ENCODE peak calls at places on chromosomes 4 and X, in six cellular contexts. Q is GM12878, I is HEK293T, A is K562, C is IMR-90, R is HepG2. T is an unnamed sample.

GRCh38 chr4:100778431-100778830 is 260.6 kb upstream of the EMCN start:
- DNase-seq in A (no peak), C (no peak), R (no peak), Q (no peak), I (no peak), T (no peak)

GRCh38 chrX:117996918-117997480 is 119.6 kb downstream of the KLHL13 start:
- DNase-seq in R (peak; percentile 0), A (no peak), C (peak; percentile 63), Q (no peak), I (no peak), T (no peak)

GRCh38 chr4:102285831-102286230 is 59.5 kb downstream of the SLC39A8 start:
- DNase-seq in C (no peak), R (no peak), Q (no peak), A (no peak), I (no peak), T (no peak)

GRCh38 chr4:77089880-77090279 is 14.1 kb upstream of the CCNI start:
- DNase-seq in C (no peak), R (no peak), Q (no peak), I (no peak), A (no peak), T (no peak)

GRCh38 chr4:94112644-94113043 is 95.0 kb upstream of the SMARCAD1 start:
- DNase-seq in I (no peak), Q (no peak), A (no peak), C (no peak), R (no peak), T (no peak)

GRCh38 chr4:74284074-74284473 is 24.2 kb upstream of the EPGN start:
- DNase-seq in C (peak; percentile 47), R (no peak), A (no peak), Q (no peak), I (no peak), T (no peak)

GRCh38 chr4:136861081-136861480 is 671.2 kb downstream of the PCDH18 start:
- DNase-seq in Q (no peak), C (peak; percentile 9), I (no peak), R (no peak), A (no peak), T (no peak)

GRCh38 chr4:88989990-88990389 is 67.0 kb downstream of the FAM13A start:
- DNase-seq in R (no peak), I (no peak), Q (no peak), C (no peak), A (no peak), T (no peak)

GRCh38 chrX:12403474-12404082 is 265.3 kb downstream of the FRMPD4 start:
- DNase-seq in I (no peak), A (no peak), Q (no peak), C (peak; percentile 26), R (no peak), T (no peak)
- TF ChIP-seq BHLHE40 in I (no peak), A (no peak), Q (no peak), C (no peak), R (no peak), T (no peak)

DNA sequence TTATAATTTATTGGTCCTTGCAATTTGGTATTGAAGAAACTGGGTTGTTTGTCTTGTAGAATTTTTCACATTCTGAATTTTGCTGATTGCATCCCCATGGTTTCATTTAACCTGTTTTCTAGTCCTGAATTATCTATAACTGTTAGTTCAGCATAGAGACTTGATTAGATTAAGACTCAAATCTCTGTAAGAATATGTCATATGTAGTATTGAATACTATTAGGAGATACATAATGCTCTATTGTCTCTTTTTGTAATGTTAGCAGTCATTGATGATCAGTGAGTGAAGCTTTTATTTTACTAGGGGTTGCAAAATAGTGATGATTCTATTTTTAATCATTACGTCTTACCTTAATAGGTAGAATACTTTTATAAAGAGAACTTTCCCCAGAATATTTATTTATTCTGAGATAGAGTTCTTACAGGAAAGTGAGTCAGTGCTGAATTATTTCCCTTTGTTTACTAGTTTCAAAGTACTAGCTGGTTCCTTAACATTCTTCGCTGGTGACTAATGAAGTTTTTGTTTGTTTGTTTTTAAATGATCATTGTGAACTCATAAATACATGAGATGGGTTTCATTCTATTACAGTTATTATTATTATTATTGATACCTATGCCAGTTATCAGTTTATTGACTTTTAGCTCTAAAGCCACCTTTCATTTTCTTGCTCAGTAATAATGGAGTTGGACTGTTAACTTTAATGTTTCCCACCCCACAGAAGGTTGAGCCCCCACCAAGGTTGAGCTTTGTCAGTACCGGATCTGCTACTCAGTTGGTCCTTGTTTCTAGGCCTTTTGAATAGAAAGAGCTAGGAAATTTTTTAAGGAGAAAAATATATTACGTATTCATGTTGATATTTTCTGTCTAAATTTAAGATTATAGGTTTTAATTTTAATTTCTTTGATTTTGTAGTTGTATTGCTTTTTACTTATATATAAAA is 102.3 kb downstream of the LARP1B start:
- DNase-seq in A (no peak), C (peak; percentile 87), R (peak; percentile 66), I (no peak), Q (no peak), T (peak; percentile 68)
- TF ChIP-seq BHLHE40 in A (no peak), C (no peak), R (no peak), I (no peak), Q (no peak), T (no peak)

GRCh38 chrX:115030635-115031034 is 13.2 kb upstream of the IL13RA2 start:
- DNase-seq in I (no peak), C (no peak), Q (no peak), A (no peak), R (no peak), T (no peak)
- TF ChIP-seq BHLHE40 in I (no peak), C (no peak), Q (no peak), A (no peak), R (no peak), T (no peak)

DNA sequence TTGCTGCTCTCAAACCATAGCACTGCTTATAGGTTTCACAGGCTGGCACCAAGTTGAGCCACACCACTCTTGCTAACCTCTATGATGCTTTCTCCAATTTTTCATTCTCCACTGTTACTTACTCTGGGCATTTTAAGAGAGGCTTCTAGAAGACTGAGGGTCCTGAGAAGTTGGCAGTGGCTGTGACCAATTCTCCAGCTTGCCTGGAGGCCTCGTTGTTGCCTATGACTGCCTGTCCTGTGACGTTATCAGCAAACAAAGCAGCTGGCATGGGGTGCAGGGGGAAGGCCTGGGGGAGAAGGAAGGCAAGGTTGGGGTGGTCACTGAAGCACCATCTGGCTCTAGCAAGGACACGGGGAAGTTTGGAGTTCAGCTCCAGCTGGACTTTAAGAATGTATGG is 30.4 kb upstream of the PDLIM3 start:
- DNase-seq in I (no peak), A (no peak), C (no peak), Q (no peak), R (no peak), T (no peak)
- TF ChIP-seq BHLHE40 in I (no peak), A (no peak), C (no peak), Q (no peak), R (no peak), T (no peak)

DNA sequence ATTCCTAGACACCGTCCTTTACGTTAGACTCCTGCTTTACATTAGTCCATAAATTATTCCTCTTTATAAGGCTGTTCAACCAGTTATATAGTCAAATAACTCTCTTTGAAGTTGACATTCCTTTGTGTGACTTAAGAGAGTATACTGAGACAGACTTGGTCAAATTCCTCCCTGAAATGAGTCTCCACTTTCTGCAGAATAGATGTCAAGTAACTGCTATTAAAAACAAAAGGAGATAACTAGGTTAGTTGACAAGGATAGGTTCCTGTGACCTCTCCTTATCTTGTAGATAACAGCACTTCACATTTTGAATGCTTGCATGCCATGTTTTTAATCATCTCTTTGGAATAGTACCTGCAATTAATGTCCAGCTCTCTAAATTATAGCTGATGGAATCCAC is 5.7 kb downstream of the GUCY1A1 start:
- DNase-seq in C (no peak), A (no peak), Q (no peak), I (no peak), R (no peak), T (no peak)
- TF ChIP-seq BHLHE40 in C (no peak), A (no peak), Q (no peak), I (no peak), R (no peak), T (no peak)

GRCh38 chrX:9706426-9706825 is 59.2 kb downstream of the GPR143 start:
- DNase-seq in C (no peak), R (no peak), I (no peak), Q (no peak), A (no peak), T (no peak)
- TF ChIP-seq BHLHE40 in C (no peak), R (no peak), I (no peak), Q (no peak), A (no peak), T (no peak)

GRCh38 chrX:135383249-135383648 is 38.5 kb upstream of the SMIM10L2A start:
- DNase-seq in I (no peak), Q (no peak), R (no peak), C (no peak), A (no peak), T (no peak)
- TF ChIP-seq BHLHE40 in I (no peak), Q (no peak), R (no peak), C (no peak), A (no peak), T (no peak)